ENCODE peak calls at places on chromosomes 3 and 15, in six cellular contexts. E, Y, B, N, K and T are unnamed samples.

GRCh38 chr3:77328631-77329030 is 288.7 kb downstream of the ROBO2 start:
- DNase-seq in E (no peak), Y (no peak), B (no peak), N (no peak), K (no peak), T (no peak)

GRCh38 chr3:43246956-43247355 is 39.4 kb upstream of the SNRK start:
- DNase-seq in E (no peak), Y (no peak), B (no peak), N (no peak), K (no peak), T (peak)

GRCh38 chr3:11655188-11655928 is 11.6 kb upstream of the VGLL4 start:
- DNase-seq in E (no peak), Y (no peak), B (no peak), N (no peak), K (no peak), T (peak)

GRCh38 chr3:135970500-135971116 is 5.1 kb downstream of the PPP2R3A start:
- DNase-seq in E (no peak), Y (no peak), B (no peak), N (no peak), K (no peak), T (no peak)

GRCh38 chr3:44079916-44080315 is 161.8 kb upstream of the TOPAZ1 start:
- DNase-seq in E (no peak), Y (no peak), B (no peak), N (no peak), K (no peak), T (no peak)

GRCh38 chr3:139320551-139321309 is 23.1 kb upstream of the MRPS22 start:
- DNase-seq in E (no peak), Y (no peak), B (no peak), N (no peak), K (no peak), T (no peak)

GRCh38 chr3:25035511-25035910 is 392.6 kb upstream of the RARB start:
- DNase-seq in E (no peak), Y (no peak), B (no peak), N (peak), K (no peak), T (no peak)

GRCh38 chr3:161349529-161350278 is 21.6 kb downstream of the SPTSSB start:
- DNase-seq in E (peak), Y (peak), B (no peak), N (peak), K (no peak), T (peak)

GRCh38 chr15:62909257-62909656 is 133.3 kb upstream of the TPM1 start:
- DNase-seq in E (no peak), Y (no peak), B (no peak), N (no peak), K (no peak), T (no peak)

GRCh38 chr3:115423170-115423569 is 200.1 kb upstream of the GAP43 start:
- DNase-seq in E (no peak), Y (peak), B (no peak), N (no peak), K (no peak), T (no peak)

GRCh38 chr15:51801391-51801835 is 28.0 kb upstream of the TMOD3 start:
- DNase-seq in E (peak), Y (peak), B (no peak), N (no peak), K (no peak), T (no peak)

GRCh38 chr3:115551091-115551490 is 72.2 kb upstream of the GAP43 start:
- DNase-seq in E (no peak), Y (no peak), B (no peak), N (no peak), K (no peak), T (no peak)

GRCh38 chr3:158260392-158260791 is 150.5 kb downstream of the RSRC1 start:
- DNase-seq in E (no peak), Y (no peak), B (no peak), N (no peak), K (no peak), T (no peak)

GRCh38 chr3:131730581-131730980 is 227.8 kb upstream of the MRPL3 start:
- DNase-seq in E (no peak), Y (no peak), B (no peak), N (no peak), K (no peak), T (no peak)

GRCh38 chr15:37979597-37979996 is 45.2 kb downstream of the TMCO5A start:
- DNase-seq in E (no peak), Y (no peak), B (no peak), N (no peak), K (no peak), T (no peak)

GRCh38 chr3:158158969-158159368 is 49.1 kb downstream of the RSRC1 start:
- DNase-seq in E (no peak), Y (no peak), B (no peak), N (no peak), K (no peak), T (no peak)

GRCh38 chr3:185508330-185508729 is 9.5 kb upstream of the TMEM41A start:
- DNase-seq in E (no peak), Y (no peak), B (no peak), N (no peak), K (no peak), T (no peak)

GRCh38 chr3:149473314-149473990 is 1.0 kb upstream of the TM4SF4 start:
- DNase-seq in E (peak), Y (peak), B (peak), N (peak), K (peak), T (no peak)

GRCh38 chr3:122714269-122714668 is 33.6 kb downstream of the PARP14 start:
- DNase-seq in E (no peak), Y (no peak), B (no peak), N (no peak), K (no peak), T (no peak)

GRCh38 chr3:188026191-188026968 is 127.6 kb upstream of the LPP start:
- DNase-seq in E (no peak), Y (no peak), B (no peak), N (no peak), K (no peak), T (no peak)

GRCh38 chr3:29168686-29169085 is 112.2 kb upstream of the RBMS3 start:
- DNase-seq in E (no peak), Y (no peak), B (no peak), N (no peak), K (no peak), T (no peak)

GRCh38 chr3:55750525-55750924 is 263.4 kb upstream of the WNT5A start:
- DNase-seq in E (peak), Y (peak), B (peak), N (peak), K (no peak), T (no peak)

GRCh38 chr3:138944136-138944658 is 2.7 kb downstream of the FOXL2 start:
- DNase-seq in E (no peak), Y (no peak), B (no peak), N (no peak), K (no peak), T (no peak)

GRCh38 chr15:52139599-52140462 is 27.3 kb upstream of the BCL2L10 start:
- DNase-seq in E (peak), Y (peak), B (peak), N (peak), K (no peak), T (peak)

GRCh38 chr3:76482510-76482909 is 557.4 kb upstream of the ROBO2 start:
- DNase-seq in E (no peak), Y (no peak), B (no peak), N (no peak), K (no peak), T (no peak)

GRCh38 chr3:101687142-101687931 is 819 bp upstream of the RPL24 start:
- DNase-seq in E (peak), Y (no peak), B (no peak), N (peak), K (no peak), T (no peak)

GRCh38 chr3:115279939-115280338 is 132.9 kb upstream of the ZBTB20 start:
- DNase-seq in E (no peak), Y (peak), B (no peak), N (no peak), K (no peak), T (no peak)

GRCh38 chr15:38129531-38130199 is 123.0 kb upstream of the SPRED1 start:
- DNase-seq in E (no peak), Y (peak), B (peak), N (peak), K (peak), T (no peak)

GRCh38 chr15:80861776-80862175 is 82.6 kb downstream of the CEMIP start:
- DNase-seq in E (no peak), Y (no peak), B (no peak), N (no peak), K (no peak), T (no peak)

GRCh38 chr15:39179980-39180379 is 400.9 kb upstream of the THBS1 start:
- DNase-seq in E (no peak), Y (no peak), B (no peak), N (no peak), K (no peak), T (no peak)

GRCh38 chr15:64774556-64775523 is 549 bp downstream of the RBPMS2 start:
- DNase-seq in E (peak), Y (peak), B (no peak), N (no peak), K (no peak), T (no peak)

GRCh38 chr15:101258238-101259144 is 6.6 kb upstream of the CHSY1 start:
- DNase-seq in E (peak), Y (peak), B (no peak), N (peak), K (no peak), T (peak)

GRCh38 chr15:98537516-98538060 is 110.8 kb upstream of the IGF1R start:
- DNase-seq in E (no peak), Y (no peak), B (no peak), N (no peak), K (no peak), T (no peak)

GRCh38 chr3:16885948-16886683 is 1.4 kb downstream of the PLCL2 start:
- DNase-seq in E (no peak), Y (no peak), B (no peak), N (no peak), K (no peak), T (no peak)

GRCh38 chr15:74176262-74177208 is 3.0 kb downstream of the ISLR start:
- DNase-seq in E (no peak), Y (no peak), B (peak), N (no peak), K (no peak), T (no peak)

GRCh38 chr15:66721954-66722353 is 19.9 kb downstream of the SMAD6 start:
- DNase-seq in E (no peak), Y (no peak), B (no peak), N (no peak), K (no peak), T (no peak)

GRCh38 chr3:55491296-55491816 is 4.2 kb upstream of the WNT5A start:
- DNase-seq in E (no peak), Y (peak), B (no peak), N (no peak), K (no peak), T (no peak)

GRCh38 chr3:178405456-178405970 is 130.7 kb upstream of the KCNMB2 start:
- DNase-seq in E (no peak), Y (no peak), B (no peak), N (no peak), K (no peak), T (no peak)

DNA sequence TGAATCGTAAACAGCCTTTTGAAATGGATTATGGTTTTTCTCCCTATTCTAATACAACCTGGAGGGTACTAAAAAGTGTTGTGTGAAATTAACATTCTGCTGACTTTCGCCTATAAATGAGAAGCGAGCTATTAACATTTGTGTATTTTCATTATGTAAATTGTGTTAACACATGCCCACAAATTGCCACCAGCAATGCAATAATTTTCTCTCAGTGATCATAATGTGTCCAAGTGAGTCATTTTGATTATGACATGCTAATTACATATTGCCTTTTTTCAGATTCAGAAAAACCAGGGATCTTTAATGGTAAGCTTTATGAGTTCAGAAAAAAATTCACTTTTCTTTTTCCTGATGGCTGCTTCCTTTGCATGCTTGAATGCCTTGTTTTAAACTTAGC is 77.4 kb upstream of the SKOR1 start:
- DNase-seq in E (no peak), Y (no peak), B (no peak), N (no peak), K (no peak), T (no peak)
- H3K4me3 ChIP-seq in E (no peak), Y (no peak), B (no peak), N (no peak), K (no peak), T (no peak)

DNA sequence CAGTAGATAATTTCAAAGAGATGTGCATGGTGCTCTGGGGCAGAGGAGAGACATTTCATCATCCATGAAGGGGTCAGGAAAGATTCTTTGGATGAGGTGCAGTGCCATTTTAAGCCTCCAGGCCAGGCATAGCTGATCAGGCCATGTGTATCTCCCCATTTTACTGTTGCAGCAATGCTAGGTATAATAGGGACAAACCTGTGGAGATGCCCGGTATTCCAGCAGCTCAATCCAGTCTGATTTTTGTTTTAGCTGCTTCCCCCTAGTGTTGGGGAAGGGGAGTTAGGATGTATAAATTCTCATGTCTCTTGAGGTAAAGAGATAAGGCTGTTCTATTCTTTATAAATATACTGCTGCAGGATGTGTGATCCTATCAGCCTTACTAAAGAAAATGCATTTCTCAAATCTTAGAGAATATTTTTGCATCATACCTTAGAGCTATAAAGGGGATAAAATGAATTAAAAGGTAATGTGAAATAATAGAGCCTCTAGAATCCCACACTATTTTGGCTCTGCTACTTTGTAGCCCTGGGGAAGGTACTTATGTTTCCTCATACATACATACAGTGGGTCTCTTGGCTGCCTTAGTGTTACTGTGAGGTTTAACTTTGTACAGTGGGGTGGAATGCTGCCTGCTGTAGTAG is 5.2 kb downstream of the CDV3 start:
- DNase-seq in E (no peak), Y (peak), B (no peak), N (peak), K (no peak), T (no peak)
- H3K27ac ChIP-seq in E (peak), Y (no peak), B (no peak), N (no peak), K (no peak), T (no peak)

DNA sequence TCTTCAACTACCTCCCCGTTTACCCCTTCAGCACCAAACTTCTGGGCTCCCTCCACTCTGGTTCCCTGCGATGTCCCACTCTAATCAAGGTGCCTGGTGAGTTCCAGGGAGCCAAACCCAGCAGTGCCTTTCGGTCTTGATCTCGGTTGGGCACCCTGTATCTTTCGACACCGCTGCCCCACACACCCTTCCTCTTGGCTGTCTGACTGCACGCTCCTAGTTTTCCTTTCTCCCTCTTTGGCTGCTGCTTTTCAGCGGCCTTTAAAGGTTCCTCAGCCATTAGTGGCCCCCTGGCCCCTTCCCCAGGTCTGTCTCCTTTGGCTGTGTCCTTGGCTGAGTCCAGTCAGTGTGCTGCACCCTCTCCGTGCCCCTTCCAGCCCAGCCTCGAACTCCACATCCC is 784 bp downstream of the TTLL3 start:
- DNase-seq in E (no peak), Y (no peak), B (no peak), N (no peak), K (no peak), T (no peak)
- H3K4me3 ChIP-seq in E (peak), Y (no peak), B (peak), N (no peak), K (peak), T (peak)

DNA sequence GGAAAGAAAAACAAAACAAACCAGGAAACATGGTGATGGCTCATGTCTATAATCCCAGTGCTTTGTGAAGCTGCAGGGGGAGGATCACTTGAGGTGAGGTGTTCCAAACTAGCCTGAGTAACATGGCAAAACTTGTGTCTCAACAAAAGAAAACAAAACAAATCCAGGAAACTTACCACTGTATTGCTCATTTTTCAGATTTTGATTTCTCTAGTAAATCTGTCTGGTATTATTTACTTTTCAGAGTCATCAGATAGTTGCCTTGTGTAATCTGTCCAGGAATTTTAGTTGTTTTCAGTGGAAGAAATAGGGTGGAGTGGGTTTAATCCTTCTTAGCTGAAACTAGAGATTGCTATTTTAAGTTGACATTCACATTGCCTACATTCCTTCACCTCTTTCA is 91.8 kb upstream of the ALCAM start:
- DNase-seq in E (peak), Y (peak), B (no peak), N (peak), K (no peak), T (no peak)
- H3K27ac ChIP-seq in E (peak), Y (no peak), B (no peak), N (peak), K (no peak), T (no peak)

DNA sequence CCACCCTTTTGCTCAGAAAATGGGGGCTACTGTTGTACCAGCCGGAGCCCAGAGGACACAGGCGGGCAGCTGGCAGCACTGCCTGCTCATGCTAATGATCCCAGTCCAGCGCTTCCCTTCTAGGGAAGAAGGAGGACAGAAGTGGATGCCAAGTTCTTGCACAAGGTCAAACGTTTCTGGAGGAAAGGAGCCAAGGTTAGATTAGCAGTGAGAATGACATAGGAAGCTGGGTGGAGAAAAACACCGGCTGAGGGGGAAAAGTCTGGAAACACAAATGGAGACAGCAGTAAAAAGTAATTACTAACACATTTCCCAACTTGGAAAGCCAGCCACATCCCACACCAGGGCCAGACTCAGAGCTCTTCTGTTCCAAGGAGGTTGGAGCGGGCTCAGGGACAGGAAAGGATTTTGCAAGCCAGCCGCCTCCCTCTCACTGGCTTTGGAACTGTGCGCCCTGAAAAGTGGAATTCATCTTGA is 133.8 kb downstream of the CD47 start:
- DNase-seq in E (no peak), Y (peak), B (peak), N (no peak), K (peak), T (no peak)
- H3K4me3 ChIP-seq in E (no peak), Y (no peak), B (peak), N (no peak), K (no peak), T (no peak)